ENCODE peak calls at places on chromosomes 3 and 15, in nine cellular contexts. F, I, D, B, A, K, C, M and P are unnamed samples.

GRCh38 chr3:191070762-191071365 is 128.2 kb upstream of the OSTN start:
- DNase-seq in F (no peak), I (no peak), D (peak; percentile 16), B (no peak), A (peak; percentile 10), K (no peak), C (no peak), M (no peak), P (no peak)

GRCh38 chr3:164791263-164791662 is 287.0 kb downstream of the SI start:
- DNase-seq in F (no peak), I (no peak), D (no peak), B (no peak), A (no peak), K (no peak), C (no peak), M (no peak), P (no peak)

GRCh38 chr3:169495569-169495968 is 167.9 kb downstream of the MECOM start:
- DNase-seq in F (no peak), I (no peak), D (no peak), B (no peak), A (no peak), K (no peak), C (no peak), M (no peak), P (no peak)

GRCh38 chr3:97928986-97929385 is 43.2 kb downstream of the RIOX2 start:
- DNase-seq in F (no peak), I (no peak), D (no peak), B (no peak), A (no peak), K (no peak), C (no peak), M (no peak), P (no peak)

GRCh38 chr3:170470063-170471006 is 51.7 kb downstream of the CLDN11 start:
- DNase-seq in F (peak; percentile 56), I (no peak), D (peak; percentile 88), B (no peak), A (no peak), K (no peak), C (no peak), M (no peak), P (no peak)

GRCh38 chr3:113533534-113533892 is 1.2 kb downstream of the SIDT1 start:
- DNase-seq in F (no peak), I (no peak), D (no peak), B (no peak), A (no peak), K (no peak), C (no peak), M (no peak), P (no peak)

GRCh38 chr15:63553388-63553791 is 43.8 kb upstream of the FBXL22 start:
- DNase-seq in F (peak; percentile 26), I (no peak), D (peak; percentile 97), B (peak; percentile 60), A (peak; percentile 89), K (no peak), C (no peak), M (peak; percentile 36), P (no peak)

GRCh38 chr3:128297401-128298138 is 144.3 kb downstream of the EEFSEC start:
- DNase-seq in F (no peak), I (no peak), D (peak; percentile 21), B (peak; percentile 34), A (no peak), K (peak; percentile 20), C (peak; percentile 38), M (no peak), P (no peak)

GRCh38 chr15:77786181-77786890 is 153.6 kb upstream of the LINGO1 start:
- DNase-seq in F (no peak), I (no peak), D (no peak), B (peak; percentile 49), A (no peak), K (no peak), C (no peak), M (no peak), P (peak; percentile 65)

GRCh38 chr3:33006571-33007286 is 55.3 kb downstream of the CCR4 start:
- DNase-seq in F (no peak), I (no peak), D (peak; percentile 24), B (no peak), A (no peak), K (no peak), C (no peak), M (no peak), P (no peak)

GRCh38 chr3:180918542-180918941 is 6.1 kb downstream of the FXR1 start:
- DNase-seq in F (no peak), I (no peak), D (no peak), B (no peak), A (no peak), K (no peak), C (no peak), M (no peak), P (no peak)

GRCh38 chr15:101528917-101529299 is 39.4 kb upstream of the PCSK6 start:
- DNase-seq in F (no peak), I (no peak), D (no peak), B (no peak), A (no peak), K (no peak), C (no peak), M (no peak), P (no peak)

GRCh38 chr3:4546346-4547178 is 53.4 kb downstream of the ITPR1 start:
- DNase-seq in F (no peak), I (no peak), D (no peak), B (peak; percentile 40), A (no peak), K (no peak), C (no peak), M (no peak), P (no peak)

GRCh38 chr3:54146383-54147239 is 24.3 kb downstream of the CACNA2D3 start:
- DNase-seq in F (peak; percentile 54), I (no peak), D (no peak), B (peak; percentile 52), A (no peak), K (peak; percentile 41), C (no peak), M (peak; percentile 56), P (peak; percentile 82)

GRCh38 chr15:40063563-40064011 is 24.6 kb upstream of the SRP14 start:
- DNase-seq in F (no peak), I (no peak), D (peak; percentile 50), B (no peak), A (no peak), K (no peak), C (no peak), M (peak; percentile 60), P (no peak)

DNA sequence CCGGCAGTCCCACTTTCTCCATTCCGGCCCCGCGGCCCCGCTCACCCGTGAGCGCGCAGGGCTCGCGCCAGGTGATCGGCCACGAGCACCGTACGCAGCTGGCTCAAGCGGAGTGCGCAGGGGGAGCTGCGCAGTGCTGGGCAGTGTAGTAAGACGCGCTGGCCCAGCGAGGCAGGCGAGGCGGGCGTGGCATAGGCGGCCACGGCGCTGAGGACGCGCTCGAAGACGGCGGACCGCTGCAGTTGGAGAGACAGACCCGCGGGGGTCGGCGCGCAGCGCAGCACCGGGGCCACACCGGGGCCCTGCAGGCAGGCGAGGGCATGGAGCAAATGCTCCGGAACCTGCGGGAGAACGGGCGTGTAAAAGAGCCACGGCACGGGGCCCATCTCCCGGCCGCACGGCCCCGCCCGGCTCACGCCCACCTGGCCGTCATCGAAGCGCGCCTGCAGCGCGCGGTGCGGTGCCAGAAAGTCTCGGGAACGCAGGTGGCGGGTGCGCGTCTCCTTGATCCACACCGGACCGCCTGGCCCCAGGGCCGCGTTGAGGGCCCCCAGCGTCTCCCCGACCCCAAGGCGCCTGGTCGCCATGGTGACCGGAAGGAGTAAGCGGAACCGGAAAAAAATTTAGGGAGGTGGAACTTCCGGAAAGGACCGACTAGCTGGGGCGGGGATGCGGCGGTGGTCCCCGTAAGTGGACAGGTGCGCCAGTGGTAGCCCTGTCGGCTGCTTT is at the start of gene DALRD3:
- DNase-seq in F (peak; percentile 69), I (peak; percentile 83), D (peak; percentile 51), B (peak; percentile 71), A (peak; percentile 68), K (peak; percentile 73), C (peak; percentile 84), M (peak; percentile 72), P (peak; percentile 75)
- TF ChIP-seq POLR2A in F (peak; percentile 52), I (peak; percentile 42), D (peak; percentile 55), B (peak; percentile 14), A (peak; percentile 70), K (peak; percentile 73), C (peak; percentile 30), M (peak; percentile 67), P (peak; percentile 35)

DNA sequence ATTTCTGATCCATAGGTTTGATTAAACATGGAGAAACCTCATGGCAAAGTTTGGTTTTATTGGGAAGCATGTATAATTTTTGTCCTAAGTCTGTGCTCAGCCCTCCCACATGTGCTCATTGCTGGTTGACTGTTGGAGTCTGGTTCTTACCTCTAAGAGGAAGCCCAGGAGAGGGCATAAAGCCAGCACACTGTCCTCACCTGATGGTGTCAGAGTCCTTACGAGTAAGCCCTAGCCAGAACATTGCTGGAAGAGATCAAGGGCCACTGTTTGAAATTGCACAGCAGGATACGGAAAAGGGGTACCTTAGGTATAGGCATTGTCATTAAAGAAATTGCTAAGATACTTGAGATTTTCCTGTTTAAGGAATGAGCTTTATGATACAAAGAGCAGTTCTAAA is 21.3 kb downstream of the MLH1 start:
- DNase-seq in F (no peak), I (no peak), D (no peak), B (no peak), A (no peak), K (no peak), C (no peak), M (peak; percentile 90), P (peak; percentile 74)
- H3K36me3 ChIP-seq in F (no peaks in the 10 kb centered on the region), I (peaks cover 90% of the 10 kb centered on the region), D (peaks cover 31% of the 10 kb centered on the region), B (no peaks in the 10 kb centered on the region), A (peaks cover 9% of the 10 kb centered on the region), K (peaks cover 40% of the 10 kb centered on the region), C (peaks cover 89% of the 10 kb centered on the region), M (peaks cover 2% of the 10 kb centered on the region), P (peaks cover 52% of the 10 kb centered on the region)

GRCh38 chr15:100311829-100312228 is 29.9 kb downstream of the ADAMTS17 start:
- DNase-seq in F (no peak), I (no peak), D (no peak), B (no peak), A (no peak), K (no peak), C (no peak), M (no peak), P (no peak)
- TF ChIP-seq POLR2A in F (no peak), I (no peak), D (no peak), B (no peak), A (no peak), K (no peak), C (no peak), M (no peak), P (no peak)

GRCh38 chr3:125513490-125514115 is 6.4 kb downstream of the SNX4 start:
- DNase-seq in F (no peak), I (no peak), D (no peak), B (no peak), A (no peak), K (peak; percentile 28), C (no peak), M (no peak), P (no peak)

GRCh38 chr3:125512135-125512920 is 7.7 kb downstream of the SNX4 start:
- DNase-seq in F (no peak), I (no peak), D (peak; percentile 57), B (no peak), A (peak; percentile 83), K (no peak), C (no peak), M (no peak), P (no peak)

GRCh38 chr3:125515421-125515820 is 4.6 kb downstream of the SNX4 start:
- DNase-seq in F (no peak), I (no peak), D (no peak), B (peak; percentile 34), A (no peak), K (no peak), C (no peak), M (no peak), P (no peak)

GRCh38 chr3:125507128-125507527 is 12.9 kb downstream of the SNX4 start:
- DNase-seq in F (no peak), I (no peak), D (no peak), B (no peak), A (no peak), K (no peak), C (no peak), M (no peak), P (no peak)

GRCh38 chr3:125511420-125512094 is 8.4 kb downstream of the SNX4 start:
- DNase-seq in F (no peak), I (no peak), D (peak; percentile 30), B (no peak), A (no peak), K (no peak), C (no peak), M (no peak), P (no peak)
- H3K36me3 ChIP-seq in F (no peaks in the 10 kb centered on the region), I (peaks cover 27% of the 10 kb centered on the region), D (peaks cover 32% of the 10 kb centered on the region), B (no peaks in the 10 kb centered on the region), A (no peaks in the 10 kb centered on the region), K (no peaks in the 10 kb centered on the region), C (peaks cover 20% of the 10 kb centered on the region), M (no peaks in the 10 kb centered on the region), P (no peaks in the 10 kb centered on the region)